ENCODE peak calls at places on chromosomes 16 and 17, in four cellular contexts. R is BJ, K is tibial nerve, X is RWPE1. J is an unnamed sample.

GRCh38 chr16:23206986-23207385 is 24.4 kb downstream of the SCNN1G start:
- DNase-seq in X (no peak), K (no peak), R (no peak), J (no peak)

GRCh38 chr17:78716814-78717393 is 65.2 kb downstream of the CYTH1 start:
- DNase-seq in K (peak; percentile 58), X (peak; percentile 30), R (no peak), J (no peak)

GRCh38 chr16:67463059-67463458 is 17.9 kb downstream of the ATP6V0D1 start:
- DNase-seq in X (no peak), R (no peak), K (no peak), J (no peak)

GRCh38 chr16:88906020-88906419 is 39.6 kb upstream of the PABPN1L start:
- DNase-seq in X (no peak), K (no peak), R (no peak), J (no peak)

GRCh38 chr17:4307179-4307930 is 43.6 kb upstream of the ANKFY1 start:
- DNase-seq in R (no peak), X (no peak), K (no peak), J (no peak)

GRCh38 chr16:88920618-88921602 is 54.5 kb upstream of the PABPN1L start:
- DNase-seq in R (peak; percentile 50), X (peak; percentile 55), K (peak; percentile 61), J (no peak)

GRCh38 chr16:15928261-15929104 is 20.9 kb upstream of the ABCC1 start:
- DNase-seq in R (no peak), X (no peak), K (no peak), J (no peak)

GRCh38 chr16:87392823-87393679 is 915 bp downstream of the MAP1LC3B start:
- DNase-seq in K (no peak), R (no peak), X (peak; percentile 38), J (no peak)

GRCh38 chr16:88805887-88806393 is 2.4 kb downstream of the CDT1 start:
- DNase-seq in K (no peak), R (no peak), X (no peak), J (no peak)

GRCh38 chr17:40448639-40449261 is 5.5 kb downstream of the IGFBP4 start:
- DNase-seq in R (no peak), K (no peak), X (no peak), J (no peak)

J was measured in non-pigmented ciliary epithelial cell.